ENCODE peak calls at places on chromosomes 1 and 21, in five cellular contexts. E is stimulated activated CD4-positive, alpha-beta T cell treated with anti-CD3 and anti-CD28 coated beads, Interleukin-15, amount 100 ng/mL, for 1 hour; Z is activated CD4-positive, alpha-beta T cell treated with anti-CD3 and anti-CD28 coated beads, Interleukin-2, amount 50 U/mL, for 1 hour; Q is mesenteric fat pad; D is epithelial cell of esophagus. T is an unnamed sample.

GRCh38 chr1:79325705-79326104 is 319.2 kb upstream of the ADGRL4 start:
- DNase-seq in E (no peak), Z (no peak), Q (no peak), D (no peak), T (no peak)

GRCh38 chr21:26490771-26491170 is 82.3 kb downstream of the CYYR1 start:
- DNase-seq in E (no peak), Z (no peak), Q (no peak), D (peak; percentile 15), T (no peak)

GRCh38 chr1:26772687-26773086 is 15.1 kb upstream of the PIGV start:
- DNase-seq in E (no peak), Z (no peak), Q (no peak), D (peak; percentile 88), T (no peak)

GRCh38 chr21:37982496-37983318 is 66.5 kb upstream of the KCNJ6 start:
- DNase-seq in E (no peak), Z (no peak), Q (no peak), D (no peak), T (no peak)

GRCh38 chr1:907611-908451 is 15.9 kb upstream of the SAMD11 start:
- DNase-seq in E (no peak), Z (no peak), Q (peak; percentile 65), D (no peak), T (no peak)

GRCh38 chr1:183901748-183902341 is 96.9 kb downstream of the RGL1 start:
- DNase-seq in E (no peak), Z (no peak), Q (no peak), D (no peak), T (no peak)

GRCh38 chr1:116679091-116679827 is 11.7 kb upstream of the IGSF3 start:
- DNase-seq in E (no peak), Z (no peak), Q (no peak), D (no peak), T (no peak)

GRCh38 chr21:41836166-41837015 is 42.8 kb downstream of the PRDM15 start:
- DNase-seq in E (no peak), Z (no peak), Q (peak; percentile 73), D (no peak), T (no peak)

GRCh38 chr1:15916417-15916816 is 59.5 kb downstream of the ZBTB17 start:
- DNase-seq in E (no peak), Z (no peak), Q (no peak), D (peak; percentile 61), T (no peak)

GRCh38 chr1:41682845-41683630 is 198.6 kb upstream of the EDN2 start:
- DNase-seq in E (no peak), Z (no peak), Q (no peak), D (no peak), T (no peak)